ENCODE peak calls at places on chromosomes 2 and 18, in four cellular contexts. Z is IMR-90, K is K562, G is GM12878. E is an unnamed sample.

GRCh38 chr2:33275689-33276444 is 200.6 kb upstream of the RASGRP3 start:
- DNase-seq in K (peak), G (no peak), Z (peak), E (peak)

GRCh38 chr18:13653746-13654455 is 72.5 kb downstream of the FAM210A start:
- DNase-seq in Z (no peak), K (no peak), G (no peak), E (no peak)

GRCh38 chr18:9337875-9338274 is 3.3 kb downstream of the TWSG1 start:
- DNase-seq in Z (peak), K (no peak), G (peak), E (peak)

GRCh38 chr2:118593257-118593656 is 254.2 kb downstream of the EN1 start:
- DNase-seq in G (no peak), K (no peak), Z (no peak), E (no peak)

GRCh38 chr2:26655611-26656195 is 14.5 kb upstream of the CIB4 start:
- DNase-seq in G (no peak), K (no peak), Z (no peak), E (no peak)

GRCh38 chr2:68172990-68173715 is 15.5 kb downstream of the PNO1 start:
- DNase-seq in G (no peak), K (no peak), Z (no peak), E (no peak)

GRCh38 chr18:78538669-78539440 is 440.8 kb upstream of the SALL3 start:
- DNase-seq in G (no peak), K (no peak), Z (no peak), E (no peak)

GRCh38 chr2:63846487-63846886 is 4.8 kb downstream of the UGP2 start:
- DNase-seq in Z (no peak), G (no peak), K (no peak), E (no peak)

GRCh38 chr2:133780099-133780996 is 212.1 kb upstream of the NCKAP5 start:
- DNase-seq in K (peak), G (peak), Z (peak), E (peak)

GRCh38 chr2:11767779-11768178 is 21.3 kb downstream of the LPIN1 start:
- DNase-seq in K (no peak), G (no peak), Z (no peak), E (no peak)

GRCh38 chr2:1521878-1522495 is 108.7 kb downstream of the TPO start:
- DNase-seq in G (no peak), K (no peak), Z (no peak), E (no peak)

GRCh38 chr2:128799736-128800135 is 481.1 kb upstream of the HS6ST1 start:
- DNase-seq in G (no peak), K (no peak), Z (no peak), E (no peak)

GRCh38 chr2:221518201-221518936 is 53.7 kb downstream of the EPHA4 start:
- DNase-seq in K (no peak), Z (peak), G (no peak), E (peak)

GRCh38 chr2:66134113-66134730 is 300.7 kb upstream of the MEIS1 start:
- DNase-seq in Z (no peak), G (no peak), K (no peak), E (no peak)

GRCh38 chr2:449246-450067 is 161.6 kb upstream of the ALKAL2 start:
- DNase-seq in Z (no peak), K (no peak), G (no peak), E (no peak)

GRCh38 chr2:20551945-20552328 is 99.0 kb downstream of the HS1BP3 start:
- DNase-seq in Z (no peak), G (no peak), K (no peak), E (no peak)

GRCh38 chr2:134372611-134373131 is 118.8 kb downstream of the MGAT5 start:
- DNase-seq in Z (peak), K (no peak), G (no peak), E (no peak)

GRCh38 chr2:134592380-134592779 is 126.4 kb downstream of the TMEM163 start:
- DNase-seq in G (no peak), K (no peak), Z (no peak), E (no peak)

GRCh38 chr2:12167525-12168317 is 421.3 kb downstream of the LPIN1 start:
- DNase-seq in G (no peak), K (no peak), Z (no peak), E (no peak)

GRCh38 chr2:196592912-196593881 is 46.3 kb upstream of the CCDC150 start:
- DNase-seq in G (no peak), K (peak), Z (peak), E (peak)

GRCh38 chr2:54461251-54461650 is 5.1 kb downstream of the SPTBN1 start:
- DNase-seq in K (no peak), G (no peak), Z (no peak), E (no peak)

GRCh38 chr2:47003641-47004427 is 88.2 kb upstream of the MCFD2 start:
- DNase-seq in G (no peak), Z (no peak), K (peak), E (no peak)

GRCh38 chr2:40488927-40489677 is 37.2 kb upstream of the SLC8A1 start:
- DNase-seq in K (no peak), G (no peak), Z (peak), E (no peak)

GRCh38 chr2:44170337-44170736 is 1.7 kb downstream of the PPM1B start:
- DNase-seq in K (no peak), Z (peak), G (no peak), E (no peak)

GRCh38 chr2:166060191-166060590 is 67.6 kb downstream of the SCN1A start:
- DNase-seq in K (no peak), G (no peak), Z (peak), E (no peak)

GRCh38 chr2:55718165-55719008 is 24.7 kb upstream of the PNPT1 start:
- DNase-seq in K (peak), Z (peak), G (peak), E (peak)

GRCh38 chr2:207412787-207413310 is 116.9 kb upstream of the CREB1 start:
- DNase-seq in Z (no peak), G (no peak), K (no peak), E (no peak)

GRCh38 chr2:26847663-26848335 is at the start of gene DPYSL5:
- DNase-seq in Z (no peak), K (peak), G (no peak), E (no peak)

GRCh38 chr18:58867281-58867961 is 2.7 kb downstream of the ZNF532 start:
- DNase-seq in Z (no peak), G (no peak), K (no peak), E (no peak)

GRCh38 chr18:55833543-55833942 is 245.6 kb upstream of the TCF4 start:
- DNase-seq in G (no peak), Z (peak), K (no peak), E (no peak)

GRCh38 chr2:239598732-239599090 is 197.9 kb upstream of the HDAC4 start:
- DNase-seq in Z (no peak), G (no peak), K (no peak), E (no peak)

GRCh38 chr2:233021771-233022170 is 8.7 kb upstream of the NGEF start:
- DNase-seq in K (peak), G (no peak), Z (peak), E (no peak)

GRCh38 chr18:40179647-40180175 is 1775.3 kb upstream of the PIK3C3 start:
- DNase-seq in Z (peak), K (no peak), G (no peak), E (no peak)

GRCh38 chr2:9317559-9317958 is 105.8 kb downstream of the ITGB1BP1 start:
- DNase-seq in K (no peak), G (no peak), Z (no peak), E (no peak)

GRCh38 chr2:205763708-205764501 is 81.6 kb downstream of the NRP2 start:
- DNase-seq in G (no peak), K (peak), Z (peak), E (peak)
- TF ChIP-seq FOS in G (no peak), K (no peak), Z (no peak), E (no peak)

GRCh38 chr2:29223851-29224692 is 108.9 kb downstream of the CLIP4 start:
- DNase-seq in K (no peak), Z (peak), G (no peak), E (peak)
- TF ChIP-seq FOS in K (no peak), Z (no peak), G (no peak), E (no peak)

GRCh38 chr2:113390133-113390849 is 47.2 kb upstream of the ZNG1B start:
- DNase-seq in K (peak), Z (peak), G (peak), E (peak)
- TF ChIP-seq FOS in K (no peak), Z (no peak), G (no peak), E (no peak)

GRCh38 chr2:190805843-190806242 is 74.8 kb upstream of the GLS start:
- DNase-seq in Z (no peak), K (no peak), G (no peak), E (no peak)
- TF ChIP-seq FOS in Z (no peak), K (no peak), G (no peak), E (no peak)

GRCh38 chr2:8216397-8216796 is 465.5 kb upstream of the ID2 start:
- DNase-seq in G (no peak), Z (no peak), K (no peak), E (no peak)
- TF ChIP-seq FOS in G (no peak), Z (no peak), K (no peak), E (no peak)

DNA sequence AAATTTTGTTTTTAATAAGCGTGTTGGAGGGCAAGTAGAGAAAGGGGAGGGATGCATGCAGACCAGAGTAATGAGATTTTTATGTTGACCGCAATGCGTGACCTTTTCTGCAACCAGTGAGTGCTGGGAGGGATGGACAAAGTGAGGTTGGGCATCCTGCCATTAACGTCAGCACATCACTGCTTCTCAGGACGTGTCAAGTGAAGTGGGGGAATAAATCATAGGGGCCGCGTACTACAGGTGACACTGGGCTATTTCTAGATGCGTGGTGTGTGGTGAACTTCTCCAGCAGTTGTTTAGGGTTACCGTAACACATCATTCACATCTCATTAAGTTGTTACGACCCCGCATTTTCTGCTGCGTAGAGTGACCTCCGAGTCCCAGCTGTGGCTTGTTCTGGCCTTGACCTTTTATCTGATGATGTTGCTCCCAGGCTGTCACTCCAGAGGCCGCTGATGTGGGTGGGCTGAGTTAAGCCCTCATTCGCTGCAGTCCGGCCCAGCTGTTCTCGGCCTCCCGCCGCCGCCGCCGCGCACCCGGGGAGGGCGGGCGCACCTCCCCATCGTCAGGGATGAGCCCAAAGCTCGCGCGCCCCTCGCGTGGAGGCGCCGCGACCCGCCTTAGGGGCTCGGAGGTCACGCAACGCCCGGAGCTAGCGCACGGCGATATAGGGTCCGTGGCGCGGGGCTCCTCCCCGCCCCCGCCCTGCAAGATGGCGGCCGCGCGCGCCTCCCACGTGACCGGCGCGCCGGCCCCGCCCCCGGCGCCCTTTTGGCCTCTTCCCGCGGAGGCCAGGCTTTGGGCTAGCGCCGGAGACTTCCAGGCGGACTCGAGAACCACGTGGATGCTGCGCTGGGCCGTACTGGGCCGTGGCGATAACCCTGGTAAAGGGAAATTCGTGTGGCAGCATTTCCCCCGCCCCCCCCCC is 3.5 kb downstream of the ZCCHC2 start:
- DNase-seq in G (peak), K (peak), Z (peak), E (peak)
- TF ChIP-seq FOS in G (no peak), K (no peak), Z (no peak), E (no peak)

DNA sequence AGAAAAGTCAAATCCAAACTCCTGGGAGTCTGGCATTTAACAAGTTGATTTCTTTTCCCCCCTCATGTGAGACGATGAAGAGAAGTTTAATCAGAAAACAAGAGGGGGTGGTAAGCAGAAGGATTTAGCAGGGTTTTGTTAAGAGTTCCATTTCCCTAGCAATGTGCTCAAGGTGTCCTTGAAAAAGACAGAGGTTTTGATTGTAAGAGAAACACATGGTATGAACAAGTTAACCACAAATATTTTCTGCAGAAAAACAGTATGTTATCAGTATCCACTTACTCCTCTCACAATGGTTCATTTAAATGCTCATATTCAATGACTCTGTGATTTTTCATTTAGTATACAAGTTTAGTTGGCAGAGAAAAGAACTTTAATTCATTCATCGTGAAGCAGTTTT is 26.8 kb downstream of the LAMA1 start:
- DNase-seq in Z (peak), G (no peak), K (no peak), E (no peak)
- TF ChIP-seq FOS in Z (no peak), G (no peak), K (no peak), E (no peak)

DNA sequence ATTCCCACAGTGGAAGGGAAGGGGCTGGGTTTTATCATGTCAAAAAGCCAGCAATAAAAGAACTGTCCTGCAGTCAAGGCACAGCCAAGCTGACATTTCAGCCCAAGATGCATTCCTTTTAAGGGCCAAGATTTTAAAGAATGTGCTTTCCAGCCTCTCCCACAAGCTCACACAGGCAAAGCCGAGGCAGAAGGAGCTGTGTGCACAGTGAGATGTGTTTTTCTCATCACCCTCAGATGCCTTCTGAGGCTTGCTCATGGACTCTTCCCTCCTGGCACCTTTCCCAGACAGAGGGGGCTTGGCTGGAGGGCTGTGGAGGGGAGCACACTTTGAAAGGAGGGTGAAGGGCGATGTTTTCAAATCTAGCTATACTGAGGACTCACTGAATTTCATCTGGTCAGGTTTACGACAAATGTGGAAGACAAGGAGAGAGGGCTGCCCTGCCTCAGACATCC is 97.7 kb upstream of the KLHL29 start:
- DNase-seq in K (no peak), G (no peak), Z (peak), E (no peak)
- TF ChIP-seq FOS in K (no peak), G (no peak), Z (no peak), E (no peak)

GRCh38 chr18:46482831-46483230 is 174.2 kb downstream of the LOXHD1 start:
- DNase-seq in G (no peak), Z (no peak), K (no peak), E (no peak)

GRCh38 chr18:46481048-46481846 is 175.8 kb downstream of the LOXHD1 start:
- DNase-seq in G (no peak), Z (peak), K (peak), E (peak)

GRCh38 chr18:46478796-46479195 is 178.2 kb downstream of the LOXHD1 start:
- DNase-seq in K (no peak), G (no peak), Z (no peak), E (no peak)

GRCh38 chr18:46481847-46482245 is 175.2 kb downstream of the LOXHD1 start:
- DNase-seq in G (no peak), K (no peak), Z (no peak), E (no peak)

DNA sequence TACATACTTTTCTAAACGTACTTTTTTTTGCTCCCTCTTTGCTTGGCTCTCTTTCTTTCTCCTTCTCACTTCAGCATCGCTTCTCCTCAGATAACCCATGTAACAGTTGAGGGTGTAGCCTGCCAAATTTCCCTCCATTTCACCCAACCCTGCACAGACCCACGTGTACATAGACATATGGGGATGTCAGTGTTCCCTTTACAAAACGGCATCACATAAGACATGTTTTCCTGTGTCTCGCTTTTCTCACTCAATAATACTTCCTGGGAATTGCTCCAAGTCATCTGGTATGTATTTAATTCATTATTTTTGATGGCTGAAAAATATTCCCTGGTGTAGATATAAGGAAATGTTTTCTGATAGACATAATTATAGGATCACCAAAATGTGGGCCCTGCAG is 176.8 kb downstream of the LOXHD1 start:
- DNase-seq in K (no peak), Z (no peak), G (no peak), E (no peak)
- TF ChIP-seq FOS in K (no peak), Z (no peak), G (no peak), E (no peak)

E was measured in endothelial cell of umbilical vein.